ENCODE peak calls at places on chromosomes 16 and 17, in six cellular contexts. O, C, N, M, D and U are unnamed samples.
A peak's percentile ranks its signal among the peaks of the same experiment; 100 is the strongest.

GRCh38 chr16:71956500-71956899 is 43.7 kb downstream of the PKD1L3 start:
- DNase-seq in O (no peak), C (no peak), N (peak; percentile 52), M (no peak), D (no peak), U (no peak)

GRCh38 chr17:82101301-82101715 is 3.3 kb upstream of the FASN start:
- DNase-seq in O (no peak), C (no peak), N (no peak), M (no peak), D (no peak), U (no peak)

GRCh38 chr17:68248886-68249872 is 1.3 kb downstream of the AMZ2 start:
- DNase-seq in O (no peak), C (no peak), N (no peak), M (no peak), D (no peak), U (no peak)

GRCh38 chr17:50055426-50056216 is at the start of gene ITGA3:
- DNase-seq in O (no peak), C (peak; percentile 74), N (peak; percentile 86), M (peak; percentile 91), D (peak; percentile 92), U (peak; percentile 83)

GRCh38 chr17:62140836-62141235 is 75.8 kb upstream of the MED13 start:
- DNase-seq in O (no peak), C (no peak), N (no peak), M (no peak), D (no peak), U (no peak)

GRCh38 chr16:72400257-72401078 is 228.5 kb upstream of the PMFBP1 start:
- DNase-seq in O (peak; percentile 51), C (peak; percentile 58), N (peak; percentile 31), M (no peak), D (peak; percentile 59), U (peak; percentile 52)

GRCh38 chr17:28018439-28019070 is 23.9 kb upstream of the NLK start:
- DNase-seq in O (no peak), C (no peak), N (no peak), M (no peak), D (no peak), U (no peak)

GRCh38 chr16:24820522-24820921 is 25.2 kb upstream of the SLC5A11 start:
- DNase-seq in O (no peak), C (no peak), N (no peak), M (no peak), D (no peak), U (no peak)

GRCh38 chr16:87945351-87946042 is 5.7 kb upstream of the BANP start:
- DNase-seq in O (peak; percentile 57), C (no peak), N (no peak), M (no peak), D (peak; percentile 64), U (no peak)

GRCh38 chr17:70320642-70321345 is 151.5 kb downstream of the KCNJ2 start:
- DNase-seq in O (no peak), C (peak; percentile 14), N (no peak), M (no peak), D (no peak), U (no peak)

GRCh38 chr16:4283939-4284338 is 11.1 kb upstream of the TFAP4 start:
- DNase-seq in O (no peak), C (no peak), N (no peak), M (no peak), D (no peak), U (no peak)

GRCh38 chr17:6437466-6437865 is 2.5 kb upstream of the AIPL1 start:
- DNase-seq in O (no peak), C (no peak), N (no peak), M (no peak), D (no peak), U (no peak)

GRCh38 chr17:40316571-40317344 is 7.8 kb downstream of the RARA start:
- DNase-seq in O (peak; percentile 30), C (peak; percentile 28), N (no peak), M (peak; percentile 45), D (peak; percentile 87), U (peak; percentile 87)

GRCh38 chr16:11686713-11687112 is 18.5 kb downstream of the SNN start:
- DNase-seq in O (no peak), C (no peak), N (peak; percentile 63), M (no peak), D (no peak), U (no peak)

GRCh38 chr17:17921192-17922082 is 50.8 kb downstream of the TOM1L2 start:
- DNase-seq in O (no peak), C (no peak), N (no peak), M (peak; percentile 64), D (peak; percentile 67), U (peak; percentile 84)

GRCh38 chr17:68344701-68345136 is 53.4 kb downstream of the ARSG start:
- DNase-seq in O (no peak), C (no peak), N (no peak), M (no peak), D (no peak), U (no peak)

GRCh38 chr16:23874613-23875294 is 39.0 kb downstream of the PRKCB start:
- DNase-seq in O (no peak), C (no peak), N (no peak), M (no peak), D (no peak), U (no peak)

GRCh38 chr17:36640836-36641235 is 39.5 kb downstream of the MRM1 start:
- DNase-seq in O (no peak), C (no peak), N (no peak), M (no peak), D (no peak), U (no peak)

GRCh38 chr16:11051430-11052079 is 107.2 kb downstream of the CLEC16A start:
- DNase-seq in O (no peak), C (no peak), N (no peak), M (no peak), D (no peak), U (no peak)

GRCh38 chr17:65660947-65661346 is 99.5 kb upstream of the AXIN2 start:
- DNase-seq in O (no peak), C (no peak), N (no peak), M (no peak), D (no peak), U (no peak)

GRCh38 chr16:85551319-85551978 is 61.7 kb upstream of the GSE1 start:
- DNase-seq in O (no peak), C (no peak), N (no peak), M (no peak), D (no peak), U (no peak)

GRCh38 chr16:77500286-77500598 is 65.4 kb upstream of the ADAMTS18 start:
- DNase-seq in O (no peak), C (no peak), N (no peak), M (no peak), D (no peak), U (no peak)

GRCh38 chr17:45782889-45783592 is 1.1 kb upstream of the CRHR1 start:
- DNase-seq in O (no peak), C (peak; percentile 91), N (no peak), M (no peak), D (peak; percentile 88), U (no peak)